ENCODE peak calls at places on chromosomes 16 and 17, in ten cellular contexts. Z, P, F, C, T, N, U, B, H and D are unnamed samples.
A peak's percentile ranks its signal among the peaks of the same experiment; 100 is the strongest.

GRCh38 chr17:21564262-21564661 is 128.1 kb upstream of the KCNJ18 start:
- DNase-seq in Z (no peak), P (no peak), F (no peak), C (no peak), T (no peak), N (no peak), U (no peak), B (no peak), H (no peak), D (no peak)

GRCh38 chr17:9023389-9024210 is 2.3 kb downstream of the NTN1 start:
- DNase-seq in Z (no peak), P (no peak), F (no peak), C (no peak), T (no peak), N (no peak), U (no peak), B (no peak), H (no peak), D (no peak)

GRCh38 chr16:77273-77806 is 685 bp upstream of the MPG start:
- DNase-seq in Z (peak; percentile 68), P (no peak), F (peak; percentile 52), C (peak; percentile 51), T (no peak), N (peak; percentile 5), U (peak; percentile 12), B (no peak), H (peak; percentile 55), D (peak; percentile 54)

GRCh38 chr16:88789593-88789992 is 4.6 kb upstream of the PIEZO1 start:
- DNase-seq in Z (no peak), P (no peak), F (no peak), C (peak; percentile 40), T (no peak), N (peak; percentile 75), U (no peak), B (no peak), H (no peak), D (no peak)

GRCh38 chr17:60134396-60135159 is 15.2 kb upstream of the CA4 start:
- DNase-seq in Z (no peak), P (peak; percentile 24), F (no peak), C (peak; percentile 69), T (no peak), N (no peak), U (no peak), B (no peak), H (peak; percentile 52), D (no peak)

GRCh38 chr16:813204-813915 is 12.8 kb upstream of the GNG13 start:
- DNase-seq in Z (peak; percentile 76), P (no peak), F (peak; percentile 80), C (peak; percentile 67), T (peak; percentile 42), N (no peak), U (no peak), B (no peak), H (peak; percentile 74), D (peak; percentile 81)

GRCh38 chr16:54447606-54448440 is 161.2 kb upstream of the IRX3 start:
- DNase-seq in Z (no peak), P (peak; percentile 80), F (no peak), C (no peak), T (no peak), N (no peak), U (no peak), B (no peak), H (peak; percentile 84), D (no peak)

GRCh38 chr17:45645330-45645729 is 138.8 kb upstream of the CRHR1 start:
- DNase-seq in Z (no peak), P (no peak), F (no peak), C (no peak), T (no peak), N (no peak), U (no peak), B (no peak), H (no peak), D (no peak)

GRCh38 chr16:30697264-30698138 is 1.5 kb upstream of the SRCAP start:
- DNase-seq in Z (peak; percentile 95), P (no peak), F (no peak), C (peak; percentile 99), T (peak; percentile 98), N (no peak), U (no peak), B (no peak), H (peak; percentile 95), D (peak; percentile 99)

GRCh38 chr17:77645441-77646430 is 312.8 kb upstream of the TNRC6C start:
- DNase-seq in Z (no peak), P (no peak), F (no peak), C (no peak), T (no peak), N (no peak), U (peak; percentile 47), B (peak; percentile 15), H (peak; percentile 31), D (no peak)

GRCh38 chr16:24748242-24748641 is 18.8 kb downstream of the TNRC6A start:
- DNase-seq in Z (no peak), P (peak; percentile 87), F (no peak), C (no peak), T (no peak), N (peak; percentile 24), U (no peak), B (no peak), H (peak; percentile 91), D (no peak)

GRCh38 chr17:48593840-48594411 is 347 bp upstream of the HOXB5 start:
- DNase-seq in Z (peak; percentile 89), P (peak; percentile 92), F (peak; percentile 90), C (peak; percentile 99), T (no peak), N (no peak), U (peak; percentile 65), B (peak; percentile 58), H (peak; percentile 81), D (peak; percentile 77)

GRCh38 chr17:73268582-73269328 is 7.1 kb upstream of the CPSF4L start:
- DNase-seq in Z (no peak), P (no peak), F (no peak), C (no peak), T (no peak), N (no peak), U (no peak), B (no peak), H (no peak), D (no peak)

GRCh38 chr16:11233727-11234376 is 22.2 kb downstream of the SOCS1 start:
- DNase-seq in Z (no peak), P (no peak), F (peak; percentile 40), C (no peak), T (no peak), N (peak; percentile 62), U (peak; percentile 83), B (no peak), H (no peak), D (no peak)

GRCh38 chr17:43406676-43407645 is 8.2 kb downstream of the ARL4D start:
- DNase-seq in Z (no peak), P (no peak), F (no peak), C (peak; percentile 60), T (no peak), N (no peak), U (no peak), B (no peak), H (peak; percentile 72), D (no peak)

GRCh38 chr16:70656712-70657263 is 10.4 kb downstream of the IL34 start:
- DNase-seq in Z (no peak), P (no peak), F (no peak), C (no peak), T (no peak), N (no peak), U (no peak), B (no peak), H (no peak), D (no peak)